ENCODE peak calls at places on chromosome 1, in four cellular contexts. One of them, this sample, is unnamed.

GRCh38 chr1:3531928-3532327 is 77.5 kb downstream of the ARHGEF16 start:
- DNase-seq in GM20000: no peak
- DNase-seq in WTC11: no peak
- DNase-seq in GM13977: no peak
- DNase-seq in this sample: no peak

GRCh38 chr1:55679971-55680370 is 464.8 kb upstream of the USP24 start:
- DNase-seq in GM20000: no peak
- DNase-seq in WTC11: no peak
- DNase-seq in GM13977: no peak
- DNase-seq in this sample: peak

GRCh38 chr1:23393706-23394105 is 24.1 kb upstream of the ZNF436 start:
- DNase-seq in GM20000: no peak
- DNase-seq in WTC11: no peak
- DNase-seq in GM13977: no peak
- DNase-seq in this sample: peak

GRCh38 chr1:185501099-185501498 is 184.1 kb upstream of the IVNS1ABP start:
- DNase-seq in GM20000: no peak
- DNase-seq in WTC11: no peak
- DNase-seq in GM13977: no peak
- DNase-seq in this sample: no peak

GRCh38 chr1:166489670-166490436 is 323.1 kb upstream of the FAM78B start:
- DNase-seq in GM20000: peak
- DNase-seq in WTC11: no peak
- DNase-seq in GM13977: peak
- DNase-seq in this sample: no peak

GRCh38 chr1:177858222-177858894 is 111.5 kb downstream of the SEC16B start:
- DNase-seq in GM20000: no peak
- DNase-seq in WTC11: no peak
- DNase-seq in GM13977: no peak
- DNase-seq in this sample: peak

GRCh38 chr1:110538082-110538481 is 19.1 kb upstream of the KCNA10 start:
- DNase-seq in GM20000: no peak
- DNase-seq in WTC11: no peak
- DNase-seq in GM13977: no peak
- DNase-seq in this sample: no peak

GRCh38 chr1:160377585-160378206 is 10.8 kb downstream of the NHLH1 start:
- DNase-seq in GM20000: no peak
- DNase-seq in WTC11: no peak
- DNase-seq in GM13977: no peak
- DNase-seq in this sample: peak

GRCh38 chr1:50418600-50419109 is 4.6 kb downstream of the DMRTA2 start:
- DNase-seq in GM20000: peak
- DNase-seq in WTC11: peak
- DNase-seq in GM13977: peak
- DNase-seq in this sample: no peak

GRCh38 chr1:104132386-104132973 is 382.8 kb downstream of the AMY1C start:
- DNase-seq in GM20000: peak
- DNase-seq in WTC11: no peak
- DNase-seq in GM13977: peak
- DNase-seq in this sample: peak

GRCh38 chr1:165376041-165376810 is 19.7 kb upstream of the LMX1A start:
- DNase-seq in GM20000: peak
- DNase-seq in WTC11: peak
- DNase-seq in GM13977: peak
- DNase-seq in this sample: peak

GRCh38 chr1:209827384-209828261 is at the start of gene UTP25:
- DNase-seq in GM20000: peak
- DNase-seq in WTC11: peak
- DNase-seq in GM13977: peak
- DNase-seq in this sample: peak
- TF ChIP-seq CTCF in GM20000: peak
- TF ChIP-seq CTCF in WTC11: peak
- TF ChIP-seq CTCF in GM13977: peak
- TF ChIP-seq CTCF in this sample: peak

DNA sequence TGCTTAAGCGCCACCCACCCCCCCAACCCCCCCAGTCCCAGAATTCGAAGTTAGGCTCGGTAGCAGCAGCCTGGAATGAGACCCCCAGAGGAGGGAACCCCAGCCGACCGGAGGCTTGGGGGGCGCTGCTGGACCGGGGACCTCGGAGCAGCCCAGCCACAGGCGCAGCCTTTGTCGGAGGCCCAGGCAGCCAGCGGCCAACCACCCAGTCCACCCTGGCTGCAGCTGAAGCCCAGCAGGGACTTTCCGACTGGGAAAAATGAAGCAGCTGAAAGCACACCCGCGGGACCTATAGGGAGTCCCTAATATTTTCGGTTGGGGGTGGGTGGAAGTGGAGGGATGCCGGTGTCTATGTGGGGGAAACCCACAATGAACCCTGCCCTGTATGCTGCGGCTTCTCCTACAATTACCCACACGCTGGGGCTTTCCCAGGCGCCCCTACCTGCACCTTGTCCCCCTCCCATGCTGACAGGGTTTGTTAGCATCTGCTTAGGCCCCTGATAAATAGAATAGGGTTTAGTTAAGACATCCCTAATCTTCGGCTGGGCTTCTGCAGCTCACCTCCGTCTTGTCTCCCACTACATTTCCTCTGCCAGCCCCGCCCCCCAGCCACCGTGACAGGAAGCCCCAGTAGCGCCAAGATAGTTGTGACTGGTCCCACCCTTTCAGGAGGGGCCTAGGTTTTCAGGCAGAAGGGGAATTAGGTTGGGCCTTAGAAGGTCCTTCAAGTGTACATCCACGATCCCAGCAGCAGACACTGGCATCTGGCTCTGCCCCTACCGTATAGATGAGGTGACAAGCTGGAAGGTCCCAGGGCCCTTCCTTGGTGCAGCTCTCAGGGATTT is 838 bp downstream of the CCDC28B start:
- DNase-seq in GM20000: peak
- DNase-seq in WTC11: peak
- DNase-seq in GM13977: peak
- DNase-seq in this sample: peak
- TF ChIP-seq CTCF in GM20000: no peak
- TF ChIP-seq CTCF in WTC11: no peak
- TF ChIP-seq CTCF in GM13977: peak
- TF ChIP-seq CTCF in this sample: peak

DNA sequence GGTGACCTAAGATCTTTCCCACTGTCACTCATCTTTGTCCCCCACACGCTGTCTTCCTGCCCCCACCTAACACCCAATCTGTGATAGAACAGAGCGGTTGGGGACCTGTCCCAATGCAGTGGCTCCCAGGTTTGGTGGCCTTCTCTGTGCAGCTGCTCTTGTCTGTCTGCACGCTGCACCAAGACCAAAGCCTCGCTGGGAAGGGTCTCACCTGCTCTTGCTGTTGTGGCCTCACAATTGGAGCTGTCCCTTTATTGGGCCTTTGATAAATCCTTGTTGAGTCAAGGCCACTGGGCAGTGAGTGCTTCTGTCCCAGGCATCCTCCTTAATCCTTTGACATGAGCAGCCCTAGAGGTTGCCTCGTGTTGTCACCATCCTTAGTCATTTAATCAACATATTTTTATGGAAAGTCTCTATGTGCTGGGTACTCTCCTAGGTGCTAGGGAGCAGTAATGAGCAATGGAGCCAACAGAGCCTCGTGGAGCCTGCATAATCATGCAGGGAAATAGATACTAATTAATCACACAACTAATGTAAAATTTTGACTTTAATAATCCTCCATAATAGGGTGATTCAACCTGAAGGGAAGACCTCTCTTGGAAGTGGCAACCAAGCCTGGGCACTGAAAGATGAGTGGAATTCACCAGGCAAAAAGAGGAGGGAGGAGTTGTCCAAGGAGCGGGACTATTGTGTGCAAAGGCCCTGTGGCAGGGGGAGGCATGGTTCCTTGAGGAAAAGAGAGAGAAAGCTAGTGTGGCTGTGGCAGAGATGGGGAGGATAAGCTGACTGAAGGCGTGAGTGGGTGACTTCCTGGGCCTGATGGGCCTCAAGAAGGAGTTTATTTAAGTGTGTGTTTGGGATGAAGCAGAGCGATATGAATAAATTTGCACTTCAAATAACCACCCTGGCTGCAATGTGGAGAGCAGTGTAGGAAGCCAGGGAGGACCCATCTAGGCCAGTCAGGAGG is 57.7 kb downstream of the MAN1C1 start:
- DNase-seq in GM20000: no peak
- DNase-seq in WTC11: no peak
- DNase-seq in GM13977: no peak
- DNase-seq in this sample: no peak
- TF ChIP-seq CTCF in GM20000: no peak
- TF ChIP-seq CTCF in WTC11: no peak
- TF ChIP-seq CTCF in GM13977: no peak
- TF ChIP-seq CTCF in this sample: no peak

GRCh38 chr1:218351617-218352438 is 6.7 kb downstream of the TGFB2 start:
- DNase-seq in GM20000: peak
- DNase-seq in WTC11: peak
- DNase-seq in GM13977: peak
- DNase-seq in this sample: no peak
- TF ChIP-seq CTCF in GM20000: no peak
- TF ChIP-seq CTCF in WTC11: peak
- TF ChIP-seq CTCF in GM13977: peak
- TF ChIP-seq CTCF in this sample: peak

DNA sequence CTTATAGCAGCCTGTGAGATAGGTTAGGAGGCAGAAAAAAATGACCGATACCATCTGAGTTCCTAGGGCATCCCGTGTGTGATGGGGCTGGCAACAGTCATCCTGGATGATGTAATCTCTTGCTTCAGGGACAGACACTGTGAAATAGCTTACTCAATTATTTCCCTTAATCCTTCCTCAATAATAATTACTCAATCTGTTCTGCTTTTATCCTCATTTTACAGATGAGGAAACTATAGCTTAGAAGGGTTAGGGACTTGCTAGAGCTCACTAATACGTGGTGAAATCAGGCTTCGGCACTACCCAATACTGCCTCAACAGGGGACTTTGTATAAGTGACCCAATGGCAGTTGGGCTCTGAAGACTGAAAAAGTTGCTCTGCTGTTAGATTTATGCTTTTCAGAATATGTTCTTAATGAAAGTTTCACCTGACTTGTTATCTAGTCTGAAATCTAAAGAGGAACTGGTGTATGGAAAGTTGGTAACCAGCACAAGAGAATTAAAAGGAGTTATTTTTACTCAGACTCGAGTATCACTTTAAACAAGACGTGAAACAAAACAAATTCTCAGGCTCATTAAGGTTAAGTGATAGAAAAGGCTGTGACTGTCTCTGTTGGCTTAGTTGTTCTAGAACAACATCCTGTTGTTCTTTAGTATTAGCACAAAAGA is 14.4 kb downstream of the CD55 start:
- DNase-seq in GM20000: peak
- DNase-seq in WTC11: no peak
- DNase-seq in GM13977: peak
- DNase-seq in this sample: no peak
- TF ChIP-seq CTCF in GM20000: peak
- TF ChIP-seq CTCF in WTC11: no peak
- TF ChIP-seq CTCF in GM13977: peak
- TF ChIP-seq CTCF in this sample: no peak